ENCODE peak calls at places on chromosomes 3 and 15, in four cellular contexts. K, C, O and H are unnamed samples.

GRCh38 chr3:73409405-73409804 is 215.3 kb downstream of the PDZRN3 start:
- DNase-seq in C (peak), O (no peak), K (no peak), H (peak)

GRCh38 chr3:79538-79937 is 117.0 kb upstream of the CHL1 start:
- DNase-seq in O (no peak), C (no peak), K (no peak), H (no peak)

GRCh38 chr3:20008646-20009045 is 3.4 kb downstream of the PP2D1 start:
- DNase-seq in K (no peak), O (no peak), C (no peak), H (no peak)

GRCh38 chr3:129000742-129001100 is 383 bp upstream of the EFCC1 start:
- DNase-seq in O (no peak), K (no peak), C (no peak), H (no peak)

GRCh38 chr15:31338318-31338878 is 11.8 kb downstream of the KLF13 start:
- DNase-seq in K (no peak), O (no peak), C (peak), H (peak)

GRCh38 chr3:67700596-67700995 is 46.2 kb upstream of the SUCLG2 start:
- DNase-seq in K (no peak), C (no peak), O (no peak), H (no peak)

GRCh38 chr3:108546692-108547091 is 36.3 kb upstream of the MYH15 start:
- DNase-seq in O (no peak), K (no peak), C (no peak), H (no peak)

GRCh38 chr3:52715714-52716305 is 9.9 kb downstream of the SPCS1 start:
- DNase-seq in C (no peak), O (no peak), K (peak), H (no peak)

GRCh38 chr15:33639968-33640367 is 328.3 kb upstream of the CHRM5 start:
- DNase-seq in C (no peak), O (no peak), K (no peak), H (no peak)

GRCh38 chr3:5687230-5687629 is 499.7 kb downstream of the EDEM1 start:
- DNase-seq in K (no peak), O (no peak), C (no peak), H (no peak)

GRCh38 chr3:68988740-68989139 is 24.7 kb downstream of the EOGT start:
- DNase-seq in C (peak), K (no peak), O (no peak), H (peak)

GRCh38 chr3:22491326-22491725 is 711.8 kb upstream of the UBE2E2 start:
- DNase-seq in O (no peak), K (no peak), C (no peak), H (no peak)

GRCh38 chr3:61725851-61726333 is 164.5 kb downstream of the PTPRG start:
- DNase-seq in K (no peak), O (no peak), C (peak), H (peak)

GRCh38 chr3:46663611-46664135 is 29.8 kb downstream of the ALS2CL start:
- DNase-seq in K (peak), O (peak), C (no peak), H (peak)

GRCh38 chr3:14545251-14545635 is 5.1 kb upstream of the GRIP2 start:
- DNase-seq in O (no peak), C (no peak), K (no peak), H (no peak)

GRCh38 chr3:27166888-27167287 is 202.3 kb downstream of the NEK10 start:
- DNase-seq in K (no peak), O (peak), C (peak), H (peak)

GRCh38 chr15:46934851-46935250 is 782.5 kb upstream of the SEMA6D start:
- DNase-seq in O (no peak), K (no peak), C (no peak), H (no peak)
- H3K4me3 ChIP-seq in O (no peak), K (no peak), C (no peak), H (no peak)

GRCh38 chr3:181705081-181705480 is 6.6 kb upstream of the SOX2 start:
- DNase-seq in C (no peak), O (no peak), K (no peak), H (no peak)
- H3K4me3 ChIP-seq in C (no peak), O (no peak), K (no peak), H (no peak)

GRCh38 chr15:93067649-93068085 is 21.3 kb downstream of the RGMA start:
- DNase-seq in K (no peak), O (no peak), C (no peak), H (no peak)

GRCh38 chr15:93063796-93064690 is 25.0 kb downstream of the RGMA start:
- DNase-seq in K (no peak), C (no peak), O (no peak), H (no peak)

GRCh38 chr15:93066834-93067648 is 22.0 kb downstream of the RGMA start:
- DNase-seq in K (no peak), C (no peak), O (no peak), H (no peak)

GRCh38 chr15:93065641-93066045 is 23.4 kb downstream of the RGMA start:
- DNase-seq in O (no peak), C (no peak), K (no peak), H (no peak)

GRCh38 chr15:93066103-93066725 is 22.8 kb downstream of the RGMA start:
- DNase-seq in K (no peak), O (no peak), C (no peak), H (no peak)
- H3K4me3 ChIP-seq in K (no peak), O (no peak), C (no peak), H (no peak)

GRCh38 chr3:18527691-18528090 is 102.6 kb upstream of the SATB1 start:
- DNase-seq in C (no peak), O (no peak), K (no peak), H (no peak)
- H3K4me3 ChIP-seq in C (no peak), O (no peak), K (no peak), H (no peak)

DNA sequence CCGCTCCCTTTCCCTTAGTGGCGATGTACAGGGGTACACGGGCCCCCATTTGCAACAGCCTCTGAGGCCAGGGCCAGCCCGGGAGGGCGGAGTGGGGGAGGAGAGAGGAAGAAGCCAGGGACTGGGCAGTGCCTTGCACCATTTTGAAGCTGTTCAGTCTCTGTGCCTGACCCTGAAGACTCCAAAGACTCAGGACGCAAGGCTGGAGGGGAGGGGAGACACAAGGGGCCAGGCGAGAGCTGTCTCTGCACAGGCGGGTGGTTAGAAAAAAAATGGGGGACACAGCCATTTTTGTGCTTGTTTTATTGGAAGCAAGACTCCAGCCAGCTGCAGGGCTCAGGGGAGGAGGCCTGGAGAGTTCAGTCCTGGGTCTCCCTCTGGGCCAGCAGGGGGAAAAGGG is 1.6 kb downstream of the RPP25 start:
- DNase-seq in O (no peak), C (no peak), K (no peak), H (no peak)
- H3K4me3 ChIP-seq in O (no peak), C (no peak), K (no peak), H (peak)

DNA sequence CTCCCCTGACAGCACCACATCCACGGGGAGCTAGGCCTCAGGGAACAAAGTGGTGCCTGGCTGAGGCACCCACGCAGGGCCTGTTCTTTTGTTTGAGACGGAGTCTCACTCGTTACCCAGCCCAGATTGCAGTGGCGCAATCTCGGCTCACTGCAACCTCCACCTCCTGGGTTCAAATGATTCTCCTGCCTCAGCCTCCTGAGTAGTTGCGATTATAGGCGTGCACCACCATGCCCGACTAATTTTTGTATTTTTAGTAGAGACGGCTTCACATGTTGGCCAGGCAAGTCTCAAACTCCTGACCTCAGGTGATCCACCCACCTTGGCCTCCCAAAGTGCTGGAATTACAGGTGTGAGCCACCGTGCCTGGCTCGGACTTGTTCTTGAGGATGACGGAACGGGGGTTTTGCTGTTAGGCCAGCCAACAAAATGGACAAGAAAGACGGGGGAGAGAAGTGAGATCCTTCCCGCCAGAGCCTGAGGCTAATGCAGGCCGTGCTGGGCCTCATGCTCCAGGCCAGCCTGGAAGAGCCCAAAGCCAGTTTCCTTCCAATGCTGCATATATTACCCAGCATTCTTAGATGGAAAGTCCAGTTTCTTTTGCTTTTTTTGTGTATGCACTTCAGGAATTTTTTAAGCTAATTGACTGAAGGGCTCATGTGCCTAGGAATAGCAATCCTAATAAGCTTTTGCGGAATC is 28.1 kb upstream of the FURIN start:
- DNase-seq in K (no peak), O (no peak), C (no peak), H (no peak)
- H3K4me3 ChIP-seq in K (no peak), O (no peak), C (no peak), H (no peak)

GRCh38 chr3:30524357-30525040 is 81.9 kb upstream of the TGFBR2 start:
- DNase-seq in O (no peak), C (no peak), K (no peak), H (no peak)
- H3K4me3 ChIP-seq in O (no peak), C (no peak), K (no peak), H (no peak)